ENCODE peak calls at places on chromosomes 13 and 19, in seven cellular contexts. One of them, this sample, is unnamed.

GRCh38 chr19:46393456-46394397 is 19.6 kb downstream of the CCDC8 start:
- DNase-seq in CD8-positive, alpha-beta T cell: no peak
- DNase-seq in lower lobe of right lung: peak
- DNase-seq in astrocyte: no peak
- DNase-seq in WERI-Rb-1: no peak
- DNase-seq in fibroblast of lung: no peak
- DNase-seq in nephron progenitor cell: no peak
- DNase-seq in this sample: no peak

GRCh38 chr13:58313219-58313618 is 681.7 kb downstream of the PCDH17 start:
- DNase-seq in CD8-positive, alpha-beta T cell: no peak
- DNase-seq in lower lobe of right lung: no peak
- DNase-seq in astrocyte: no peak
- DNase-seq in WERI-Rb-1: no peak
- DNase-seq in fibroblast of lung: no peak
- DNase-seq in nephron progenitor cell: no peak
- DNase-seq in this sample: no peak

GRCh38 chr13:91745962-91746361 is 347.5 kb downstream of the GPC5 start:
- DNase-seq in CD8-positive, alpha-beta T cell: no peak
- DNase-seq in lower lobe of right lung: no peak
- DNase-seq in astrocyte: no peak
- DNase-seq in WERI-Rb-1: no peak
- DNase-seq in fibroblast of lung: no peak
- DNase-seq in nephron progenitor cell: no peak
- DNase-seq in this sample: no peak

GRCh38 chr19:47511681-47512080 is 3.2 kb downstream of the NAPA start:
- DNase-seq in CD8-positive, alpha-beta T cell: no peak
- DNase-seq in lower lobe of right lung: no peak
- DNase-seq in astrocyte: no peak
- DNase-seq in WERI-Rb-1: peak
- DNase-seq in fibroblast of lung: peak
- DNase-seq in nephron progenitor cell: no peak
- DNase-seq in this sample: peak

GRCh38 chr19:19321143-19321577 is 531 bp downstream of the MAU2 start:
- DNase-seq in CD8-positive, alpha-beta T cell: no peak
- DNase-seq in lower lobe of right lung: no peak
- DNase-seq in astrocyte: no peak
- DNase-seq in WERI-Rb-1: peak
- DNase-seq in fibroblast of lung: peak
- DNase-seq in nephron progenitor cell: peak
- DNase-seq in this sample: no peak

GRCh38 chr13:27792393-27793218 is at the start of gene GSX1:
- DNase-seq in CD8-positive, alpha-beta T cell: peak
- DNase-seq in lower lobe of right lung: peak
- DNase-seq in astrocyte: peak
- DNase-seq in WERI-Rb-1: no peak
- DNase-seq in fibroblast of lung: peak
- DNase-seq in nephron progenitor cell: peak
- DNase-seq in this sample: peak

GRCh38 chr19:40450664-40451063 is 6.5 kb upstream of the SERTAD3 start:
- DNase-seq in CD8-positive, alpha-beta T cell: no peak
- DNase-seq in lower lobe of right lung: no peak
- DNase-seq in astrocyte: no peak
- DNase-seq in WERI-Rb-1: peak
- DNase-seq in fibroblast of lung: no peak
- DNase-seq in nephron progenitor cell: no peak
- DNase-seq in this sample: no peak

GRCh38 chr19:51709575-51709974 is 14.2 kb downstream of the HAS1 start:
- DNase-seq in CD8-positive, alpha-beta T cell: no peak
- DNase-seq in lower lobe of right lung: no peak
- DNase-seq in astrocyte: no peak
- DNase-seq in WERI-Rb-1: no peak
- DNase-seq in fibroblast of lung: no peak
- DNase-seq in nephron progenitor cell: no peak
- DNase-seq in this sample: no peak

GRCh38 chr13:49022472-49023144 is 46.9 kb downstream of the FNDC3A start:
- DNase-seq in CD8-positive, alpha-beta T cell: no peak
- DNase-seq in lower lobe of right lung: no peak
- DNase-seq in astrocyte: peak
- DNase-seq in WERI-Rb-1: no peak
- DNase-seq in fibroblast of lung: peak
- DNase-seq in nephron progenitor cell: no peak
- DNase-seq in this sample: peak

DNA sequence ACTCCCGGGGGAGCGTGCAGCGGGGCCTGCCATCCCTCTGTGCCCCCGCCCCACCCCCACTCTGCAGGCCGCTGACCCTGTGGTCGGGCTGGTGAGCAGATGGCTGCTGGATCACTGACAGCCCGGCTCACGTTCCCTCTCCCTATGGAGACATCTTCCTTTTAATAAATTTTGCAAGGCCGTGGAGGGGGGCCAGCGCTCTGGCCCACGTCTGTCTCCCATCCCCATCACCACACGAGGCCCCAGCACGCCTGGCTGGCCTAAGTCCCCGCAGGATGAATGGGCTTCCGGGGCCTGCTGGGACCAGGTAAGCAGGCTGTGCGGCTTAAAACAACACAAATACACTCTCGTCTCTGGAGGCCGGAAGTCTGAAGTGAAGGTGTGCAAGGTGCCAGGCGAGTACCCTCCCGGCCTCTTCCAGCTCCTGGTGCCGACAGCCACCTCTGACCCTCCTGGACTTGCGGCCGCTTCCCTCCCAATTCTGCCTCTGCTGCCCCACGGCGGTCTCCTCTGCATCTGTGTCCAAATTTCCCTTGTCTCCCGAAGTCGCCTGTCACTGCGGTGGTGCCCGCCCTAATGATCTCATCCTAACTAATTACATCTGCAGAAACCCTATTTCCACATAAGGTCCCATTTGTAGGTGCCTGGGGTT is 8.3 kb upstream of the PTBP1 start:
- DNase-seq in CD8-positive, alpha-beta T cell: no peak
- DNase-seq in lower lobe of right lung: no peak
- DNase-seq in astrocyte: no peak
- DNase-seq in WERI-Rb-1: peak
- DNase-seq in fibroblast of lung: no peak
- DNase-seq in nephron progenitor cell: peak
- DNase-seq in this sample: no peak
- TF ChIP-seq CTCF in CD8-positive, alpha-beta T cell: no peak
- TF ChIP-seq CTCF in lower lobe of right lung: no peak
- TF ChIP-seq CTCF in astrocyte: no peak
- TF ChIP-seq CTCF in WERI-Rb-1: no peak
- TF ChIP-seq CTCF in fibroblast of lung: no peak
- TF ChIP-seq CTCF in nephron progenitor cell: no peak
- TF ChIP-seq CTCF in this sample: no peak

GRCh38 chr19:12825259-12826131 is 8.9 kb downstream of the RTBDN start:
- DNase-seq in CD8-positive, alpha-beta T cell: no peak
- DNase-seq in lower lobe of right lung: no peak
- DNase-seq in astrocyte: no peak
- DNase-seq in WERI-Rb-1: no peak
- DNase-seq in fibroblast of lung: no peak
- DNase-seq in nephron progenitor cell: peak
- DNase-seq in this sample: no peak

GRCh38 chr19:12834418-12834943 is at the start of gene RTBDN:
- DNase-seq in CD8-positive, alpha-beta T cell: no peak
- DNase-seq in lower lobe of right lung: no peak
- DNase-seq in astrocyte: no peak
- DNase-seq in WERI-Rb-1: peak
- DNase-seq in fibroblast of lung: no peak
- DNase-seq in nephron progenitor cell: no peak
- DNase-seq in this sample: no peak

GRCh38 chr19:12833747-12834417 is 497 bp downstream of the RTBDN start:
- DNase-seq in CD8-positive, alpha-beta T cell: peak
- DNase-seq in lower lobe of right lung: no peak
- DNase-seq in astrocyte: no peak
- DNase-seq in WERI-Rb-1: peak
- DNase-seq in fibroblast of lung: no peak
- DNase-seq in nephron progenitor cell: peak
- DNase-seq in this sample: no peak

GRCh38 chr19:12833418-12833746 is 997 bp downstream of the RTBDN start:
- DNase-seq in CD8-positive, alpha-beta T cell: no peak
- DNase-seq in lower lobe of right lung: no peak
- DNase-seq in astrocyte: no peak
- DNase-seq in WERI-Rb-1: no peak
- DNase-seq in fibroblast of lung: no peak
- DNase-seq in nephron progenitor cell: no peak
- DNase-seq in this sample: no peak

GRCh38 chr19:12828494-12828893 is 5.9 kb downstream of the RTBDN start:
- DNase-seq in CD8-positive, alpha-beta T cell: no peak
- DNase-seq in lower lobe of right lung: no peak
- DNase-seq in astrocyte: no peak
- DNase-seq in WERI-Rb-1: peak
- DNase-seq in fibroblast of lung: no peak
- DNase-seq in nephron progenitor cell: peak
- DNase-seq in this sample: no peak
- TF ChIP-seq CTCF in CD8-positive, alpha-beta T cell: no peak
- TF ChIP-seq CTCF in lower lobe of right lung: no peak
- TF ChIP-seq CTCF in astrocyte: no peak
- TF ChIP-seq CTCF in WERI-Rb-1: no peak
- TF ChIP-seq CTCF in fibroblast of lung: no peak
- TF ChIP-seq CTCF in nephron progenitor cell: no peak
- TF ChIP-seq CTCF in this sample: no peak

DNA sequence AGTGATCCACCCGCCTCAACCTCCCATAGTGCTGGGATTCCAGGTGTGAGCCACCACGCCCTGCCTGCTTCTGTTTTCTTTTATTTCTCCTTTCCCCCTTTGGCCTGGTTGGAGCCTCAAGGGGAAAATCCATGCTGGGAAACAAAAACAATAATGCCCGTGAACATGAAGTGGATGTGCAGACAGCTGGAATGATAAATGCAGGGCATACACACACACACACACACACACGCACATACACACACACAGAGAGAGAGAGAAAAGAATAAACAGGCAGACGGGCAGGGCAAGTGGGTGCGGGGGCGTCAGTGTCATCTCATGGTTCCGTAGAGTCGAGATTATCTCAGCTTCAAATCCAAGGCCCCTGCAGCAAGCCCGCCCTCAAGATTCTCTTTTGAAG is 4.4 kb upstream of the PLEKHF1 start:
- DNase-seq in CD8-positive, alpha-beta T cell: no peak
- DNase-seq in lower lobe of right lung: no peak
- DNase-seq in astrocyte: no peak
- DNase-seq in WERI-Rb-1: no peak
- DNase-seq in fibroblast of lung: no peak
- DNase-seq in nephron progenitor cell: no peak
- DNase-seq in this sample: no peak
- TF ChIP-seq CTCF in CD8-positive, alpha-beta T cell: no peak
- TF ChIP-seq CTCF in lower lobe of right lung: no peak
- TF ChIP-seq CTCF in astrocyte: no peak
- TF ChIP-seq CTCF in WERI-Rb-1: no peak
- TF ChIP-seq CTCF in fibroblast of lung: no peak
- TF ChIP-seq CTCF in nephron progenitor cell: no peak
- TF ChIP-seq CTCF in this sample: no peak

DNA sequence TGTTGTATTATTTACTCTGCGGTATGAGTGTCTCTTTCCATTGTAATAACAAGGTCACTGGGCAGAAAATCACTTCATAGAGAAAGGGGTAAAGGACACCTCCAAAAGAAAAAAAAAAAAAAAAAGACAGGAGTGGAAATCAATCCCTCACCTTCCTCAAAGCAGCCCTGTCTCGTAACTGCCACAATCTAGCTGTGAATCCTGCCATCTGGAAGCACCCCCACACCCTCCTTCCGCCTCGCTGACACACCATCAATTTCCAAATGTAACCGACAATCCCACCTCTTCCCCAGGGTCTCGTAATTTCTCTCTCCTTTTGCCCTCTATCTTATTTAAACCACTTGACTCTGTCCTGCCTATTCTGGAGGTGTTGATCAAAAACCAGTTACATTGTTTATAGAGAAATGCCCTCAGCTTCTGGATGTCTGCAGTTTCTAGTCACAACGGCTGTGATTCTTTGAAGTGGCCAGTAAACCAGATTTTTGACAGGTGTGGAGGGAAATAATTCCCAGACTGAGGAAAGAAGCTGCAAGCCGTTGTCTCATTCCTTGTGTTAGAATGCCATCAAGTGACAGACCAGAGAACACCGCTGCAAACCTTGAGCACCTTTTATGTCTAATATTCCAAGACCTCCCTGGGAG is 9.1 kb upstream of the POP4 start:
- DNase-seq in CD8-positive, alpha-beta T cell: no peak
- DNase-seq in lower lobe of right lung: no peak
- DNase-seq in astrocyte: peak
- DNase-seq in WERI-Rb-1: peak
- DNase-seq in fibroblast of lung: no peak
- DNase-seq in nephron progenitor cell: peak
- DNase-seq in this sample: peak
- TF ChIP-seq CTCF in CD8-positive, alpha-beta T cell: no peak
- TF ChIP-seq CTCF in lower lobe of right lung: no peak
- TF ChIP-seq CTCF in astrocyte: peak
- TF ChIP-seq CTCF in WERI-Rb-1: peak
- TF ChIP-seq CTCF in fibroblast of lung: no peak
- TF ChIP-seq CTCF in nephron progenitor cell: peak
- TF ChIP-seq CTCF in this sample: peak

This sample was measured in HFFc6.